ENCODE peak calls at places on chromosomes 6 and 20, in six cellular contexts. P is HFF-Myc, R is cardiac fibroblast, Z is KG1, B is gastrocnemius medialis, G is fibroblast of lung. S is an unnamed sample.

GRCh38 chr6:15907914-15908518 is 220.9 kb upstream of the MYLIP start:
- DNase-seq in P (no peak), R (no peak), Z (no peak), B (no peak), G (no peak), S (no peak)

GRCh38 chr6:169854083-169854725 is 102.8 kb downstream of the ERMARD start:
- DNase-seq in P (no peak), R (no peak), Z (no peak), B (no peak), G (no peak), S (no peak)

GRCh38 chr20:48831702-48832422 is 4.1 kb upstream of the PREX1 start:
- DNase-seq in P (peak), R (peak), Z (no peak), B (no peak), G (peak), S (no peak)

GRCh38 chr6:38349795-38350194 is 289.9 kb downstream of the BTBD9 start:
- DNase-seq in P (peak), R (peak), Z (no peak), B (no peak), G (peak), S (no peak)

GRCh38 chr6:130482645-130483390 is 117.0 kb downstream of the TMEM200A start:
- DNase-seq in P (no peak), R (peak), Z (no peak), B (no peak), G (peak), S (no peak)

GRCh38 chr20:56391596-56392281 is at the start of gene AURKA:
- DNase-seq in P (no peak), R (no peak), Z (no peak), B (no peak), G (no peak), S (no peak)

GRCh38 chr6:36907781-36908180 is 22.0 kb downstream of the C6orf89 start:
- DNase-seq in P (no peak), R (peak), Z (no peak), B (no peak), G (peak), S (no peak)

GRCh38 chr20:12829121-12829520 is 179.7 kb upstream of the SPTLC3 start:
- DNase-seq in P (no peak), R (no peak), Z (no peak), B (no peak), G (no peak), S (no peak)

GRCh38 chr6:24872769-24873168 is 63.0 kb downstream of the RIPOR2 start:
- DNase-seq in P (no peak), R (no peak), Z (no peak), B (no peak), G (no peak), S (no peak)

GRCh38 chr6:74805841-74806696 is 399.8 kb downstream of the COL12A1 start:
- DNase-seq in P (no peak), R (no peak), Z (no peak), B (no peak), G (no peak), S (no peak)

GRCh38 chr20:59376109-59376841 is 75.9 kb downstream of the EDN3 start:
- DNase-seq in P (no peak), R (no peak), Z (no peak), B (no peak), G (no peak), S (no peak)

GRCh38 chr20:31581391-31581790 is 23.7 kb upstream of the ID1 start:
- DNase-seq in P (no peak), R (no peak), Z (no peak), B (no peak), G (no peak), S (no peak)

GRCh38 chr6:154996841-154997311 is 1.8 kb downstream of the TIAM2 start:
- DNase-seq in P (no peak), R (no peak), Z (no peak), B (no peak), G (no peak), S (no peak)

GRCh38 chr6:135983720-135984343 is 132.3 kb downstream of the PDE7B start:
- DNase-seq in P (no peak), R (no peak), Z (no peak), B (no peak), G (peak), S (no peak)

S was measured in CD8-positive, alpha-beta T cell.